ENCODE peak calls at places on chromosomes 6 and 20, in nine cellular contexts. One of them, this sample, is unnamed. For H3K36me3, the result is how much of the 10 kb centered on the place peaks cover.

GRCh38 chr6:30880563-30881252 is 3.6 kb upstream of the DDR1 start:
- DNase-seq in pancreas: no peak
- DNase-seq in GM23248: no peak
- DNase-seq in GM23338: peak
- DNase-seq in BJ: no peak
- DNase-seq in IMR-90: no peak
- DNase-seq in cardiac muscle cell: no peak
- DNase-seq in GM06990: no peak
- DNase-seq in psoas muscle: no peak
- DNase-seq in this sample: no peak

GRCh38 chr20:57627972-57628650 is 7.9 kb upstream of the ZBP1 start:
- DNase-seq in pancreas: peak
- DNase-seq in GM23248: peak
- DNase-seq in GM23338: no peak
- DNase-seq in BJ: no peak
- DNase-seq in IMR-90: peak
- DNase-seq in cardiac muscle cell: peak
- DNase-seq in GM06990: no peak
- DNase-seq in psoas muscle: no peak
- DNase-seq in this sample: no peak

GRCh38 chr6:13120483-13121482 is 207.6 kb downstream of the TBC1D7 start:
- DNase-seq in pancreas: peak
- DNase-seq in GM23248: no peak
- DNase-seq in GM23338: peak
- DNase-seq in BJ: no peak
- DNase-seq in IMR-90: no peak
- DNase-seq in cardiac muscle cell: peak
- DNase-seq in GM06990: no peak
- DNase-seq in psoas muscle: no peak
- DNase-seq in this sample: no peak

GRCh38 chr6:1266686-1267056 is 45.2 kb upstream of the FOXQ1 start:
- DNase-seq in pancreas: no peak
- DNase-seq in GM23248: no peak
- DNase-seq in GM23338: no peak
- DNase-seq in BJ: no peak
- DNase-seq in IMR-90: no peak
- DNase-seq in cardiac muscle cell: no peak
- DNase-seq in GM06990: no peak
- DNase-seq in psoas muscle: no peak
- DNase-seq in this sample: no peak

GRCh38 chr6:30749554-30750378 is 5.4 kb upstream of the IER3 start:
- DNase-seq in pancreas: peak
- DNase-seq in GM23248: no peak
- DNase-seq in GM23338: no peak
- DNase-seq in BJ: no peak
- DNase-seq in IMR-90: no peak
- DNase-seq in cardiac muscle cell: no peak
- DNase-seq in GM06990: no peak
- DNase-seq in psoas muscle: no peak
- DNase-seq in this sample: no peak

GRCh38 chr6:89145461-89145961 is 344 bp upstream of the PM20D2 start:
- DNase-seq in pancreas: no peak
- DNase-seq in GM23248: peak
- DNase-seq in GM23338: peak
- DNase-seq in BJ: no peak
- DNase-seq in IMR-90: peak
- DNase-seq in cardiac muscle cell: peak
- DNase-seq in GM06990: no peak
- DNase-seq in psoas muscle: no peak
- DNase-seq in this sample: peak

GRCh38 chr6:138403324-138403800 is 661 bp upstream of the HEBP2 start:
- DNase-seq in pancreas: peak
- DNase-seq in GM23248: peak
- DNase-seq in GM23338: no peak
- DNase-seq in BJ: no peak
- DNase-seq in IMR-90: no peak
- DNase-seq in cardiac muscle cell: peak
- DNase-seq in GM06990: peak
- DNase-seq in psoas muscle: peak
- DNase-seq in this sample: peak

GRCh38 chr6:2476376-2476775 is 231.0 kb upstream of the GMDS start:
- DNase-seq in pancreas: no peak
- DNase-seq in GM23248: peak
- DNase-seq in GM23338: no peak
- DNase-seq in BJ: no peak
- DNase-seq in IMR-90: no peak
- DNase-seq in cardiac muscle cell: no peak
- DNase-seq in GM06990: no peak
- DNase-seq in psoas muscle: no peak
- DNase-seq in this sample: peak

GRCh38 chr6:36596359-36596758 is 2.2 kb downstream of the SRSF3 start:
- DNase-seq in pancreas: no peak
- DNase-seq in GM23248: peak
- DNase-seq in GM23338: no peak
- DNase-seq in BJ: no peak
- DNase-seq in IMR-90: no peak
- DNase-seq in cardiac muscle cell: no peak
- DNase-seq in GM06990: no peak
- DNase-seq in psoas muscle: no peak
- DNase-seq in this sample: no peak

GRCh38 chr6:139135578-139136545 is 982 bp downstream of the HECA start:
- DNase-seq in pancreas: peak
- DNase-seq in GM23248: peak
- DNase-seq in GM23338: peak
- DNase-seq in BJ: no peak
- DNase-seq in IMR-90: peak
- DNase-seq in cardiac muscle cell: peak
- DNase-seq in GM06990: peak
- DNase-seq in psoas muscle: peak
- DNase-seq in this sample: peak

GRCh38 chr6:169046483-169047192 is 207.0 kb downstream of the THBS2 start:
- DNase-seq in pancreas: no peak
- DNase-seq in GM23248: peak
- DNase-seq in GM23338: no peak
- DNase-seq in BJ: no peak
- DNase-seq in IMR-90: peak
- DNase-seq in cardiac muscle cell: no peak
- DNase-seq in GM06990: no peak
- DNase-seq in psoas muscle: no peak
- DNase-seq in this sample: peak

GRCh38 chr6:113352029-113352801 is 504.9 kb upstream of the MARCKS start:
- DNase-seq in pancreas: no peak
- DNase-seq in GM23248: peak
- DNase-seq in GM23338: no peak
- DNase-seq in BJ: no peak
- DNase-seq in IMR-90: peak
- DNase-seq in cardiac muscle cell: peak
- DNase-seq in GM06990: no peak
- DNase-seq in psoas muscle: no peak
- DNase-seq in this sample: peak

GRCh38 chr6:162467679-162468078 is 259.9 kb downstream of the PRKN start:
- DNase-seq in pancreas: no peak
- DNase-seq in GM23248: no peak
- DNase-seq in GM23338: no peak
- DNase-seq in BJ: no peak
- DNase-seq in IMR-90: no peak
- DNase-seq in cardiac muscle cell: no peak
- DNase-seq in GM06990: no peak
- DNase-seq in psoas muscle: no peak
- DNase-seq in this sample: no peak

GRCh38 chr6:84764332-84765049 is at the start of gene TBX18:
- DNase-seq in pancreas: peak
- DNase-seq in GM23248: peak
- DNase-seq in GM23338: peak
- DNase-seq in BJ: peak
- DNase-seq in IMR-90: peak
- DNase-seq in cardiac muscle cell: peak
- DNase-seq in GM06990: no peak
- DNase-seq in psoas muscle: peak
- DNase-seq in this sample: peak

GRCh38 chr6:64270083-64270482 is 634.5 kb downstream of the PHF3 start:
- DNase-seq in pancreas: no peak
- DNase-seq in GM23248: peak
- DNase-seq in GM23338: no peak
- DNase-seq in BJ: no peak
- DNase-seq in IMR-90: peak
- DNase-seq in cardiac muscle cell: no peak
- DNase-seq in GM06990: no peak
- DNase-seq in psoas muscle: no peak
- DNase-seq in this sample: no peak

GRCh38 chr6:131909408-131910218 is 41.6 kb downstream of the CCN2 start:
- DNase-seq in pancreas: peak
- DNase-seq in GM23248: peak
- DNase-seq in GM23338: peak
- DNase-seq in BJ: no peak
- DNase-seq in IMR-90: peak
- DNase-seq in cardiac muscle cell: peak
- DNase-seq in GM06990: peak
- DNase-seq in psoas muscle: no peak
- DNase-seq in this sample: peak

GRCh38 chr20:38985603-38986170 is 23.5 kb downstream of the DHX35 start:
- DNase-seq in pancreas: no peak
- DNase-seq in GM23248: peak
- DNase-seq in GM23338: no peak
- DNase-seq in BJ: peak
- DNase-seq in IMR-90: peak
- DNase-seq in cardiac muscle cell: peak
- DNase-seq in GM06990: no peak
- DNase-seq in psoas muscle: no peak
- DNase-seq in this sample: no peak

GRCh38 chr6:160042014-160042773 is 73.3 kb downstream of the IGF2R start:
- DNase-seq in pancreas: no peak
- DNase-seq in GM23248: peak
- DNase-seq in GM23338: no peak
- DNase-seq in BJ: no peak
- DNase-seq in IMR-90: peak
- DNase-seq in cardiac muscle cell: peak
- DNase-seq in GM06990: no peak
- DNase-seq in psoas muscle: no peak
- DNase-seq in this sample: peak
- H3K4me3 ChIP-seq in pancreas: no peak
- H3K4me3 ChIP-seq in GM23248: peak
- H3K4me3 ChIP-seq in GM23338: no peak
- H3K4me3 ChIP-seq in BJ: no peak
- H3K4me3 ChIP-seq in IMR-90: no peak
- H3K4me3 ChIP-seq in cardiac muscle cell: no peak
- H3K4me3 ChIP-seq in GM06990: no peak
- H3K4me3 ChIP-seq in psoas muscle: no peak
- H3K4me3 ChIP-seq in this sample: no peak

GRCh38 chr20:41553142-41553879 is 64.9 kb downstream of the CHD6 start:
- DNase-seq in pancreas: no peak
- DNase-seq in GM23248: no peak
- DNase-seq in GM23338: no peak
- DNase-seq in BJ: no peak
- DNase-seq in IMR-90: no peak
- DNase-seq in cardiac muscle cell: no peak
- DNase-seq in GM06990: peak
- DNase-seq in psoas muscle: no peak
- DNase-seq in this sample: no peak
- H3K36me3 ChIP-seq in pancreas: under half
- H3K36me3 ChIP-seq in GM23248: under half
- H3K36me3 ChIP-seq in GM23338: under half
- H3K36me3 ChIP-seq in BJ: under half
- H3K36me3 ChIP-seq in IMR-90: under half
- H3K36me3 ChIP-seq in cardiac muscle cell: under half
- H3K36me3 ChIP-seq in GM06990: under half
- H3K36me3 ChIP-seq in psoas muscle: under half
- H3K36me3 ChIP-seq in this sample: under half

GRCh38 chr20:20052074-20052970 is at the start of the genes CFAP61 and CRNKL1:
- DNase-seq in pancreas: peak
- DNase-seq in GM23248: peak
- DNase-seq in GM23338: peak
- DNase-seq in BJ: peak
- DNase-seq in IMR-90: peak
- DNase-seq in cardiac muscle cell: peak
- DNase-seq in GM06990: peak
- DNase-seq in psoas muscle: peak
- DNase-seq in this sample: peak
- H3K4me3 ChIP-seq in pancreas: peak
- H3K4me3 ChIP-seq in GM23248: peak
- H3K4me3 ChIP-seq in GM23338: peak
- H3K4me3 ChIP-seq in BJ: peak
- H3K4me3 ChIP-seq in IMR-90: peak
- H3K4me3 ChIP-seq in cardiac muscle cell: peak
- H3K4me3 ChIP-seq in GM06990: peak
- H3K4me3 ChIP-seq in psoas muscle: peak
- H3K4me3 ChIP-seq in this sample: peak

GRCh38 chr20:63885264-63886053 is 9.5 kb upstream of the DNAJC5 start:
- DNase-seq in pancreas: no peak
- DNase-seq in GM23248: no peak
- DNase-seq in GM23338: no peak
- DNase-seq in BJ: no peak
- DNase-seq in IMR-90: no peak
- DNase-seq in cardiac muscle cell: no peak
- DNase-seq in GM06990: no peak
- DNase-seq in psoas muscle: no peak
- DNase-seq in this sample: no peak
- H3K36me3 ChIP-seq in pancreas: under half
- H3K36me3 ChIP-seq in GM23248: under half
- H3K36me3 ChIP-seq in GM23338: under half
- H3K36me3 ChIP-seq in BJ: half or more
- H3K36me3 ChIP-seq in IMR-90: half or more
- H3K36me3 ChIP-seq in cardiac muscle cell: under half
- H3K36me3 ChIP-seq in GM06990: under half
- H3K36me3 ChIP-seq in psoas muscle: under half
- H3K36me3 ChIP-seq in this sample: half or more

This sample was measured in MG63.